ENCODE peak calls at places on chromosome 17, in five cellular contexts. N, C, H, B and L are unnamed samples.

GRCh38 chr17:16975744-16976625 is 4.1 kb upstream of the TNFRSF13B start:
- DNase-seq in N (no peak), C (no peak), H (no peak), B (no peak), L (no peak)

GRCh38 chr17:66459811-66460270 is 157.4 kb downstream of the PRKCA start:
- DNase-seq in N (no peak), C (no peak), H (peak; percentile 94), B (no peak), L (peak; percentile 90)

GRCh38 chr17:63984651-63985386 is 12.1 kb upstream of the SCN4A start:
- DNase-seq in N (no peak), C (no peak), H (peak; percentile 63), B (no peak), L (peak; percentile 91)

GRCh38 chr17:29172589-29172988 is 7.6 kb downstream of the MYO18A start:
- DNase-seq in N (no peak), C (no peak), H (no peak), B (no peak), L (no peak)

GRCh38 chr17:51165680-51166197 is 472 bp upstream of the NME2 start:
- DNase-seq in N (peak; percentile 12), C (peak; percentile 47), H (no peak), B (peak; percentile 4), L (peak; percentile 9)

GRCh38 chr17:75048396-75048933 is 1.4 kb downstream of the KCTD2 start:
- DNase-seq in N (no peak), C (no peak), H (no peak), B (no peak), L (peak; percentile 40)

GRCh38 chr17:13323990-13324389 is 277.7 kb downstream of the HS3ST3A1 start:
- DNase-seq in N (no peak), C (no peak), H (no peak), B (no peak), L (no peak)

GRCh38 chr17:73980517-73980916 is 223.0 kb upstream of the RPL38 start:
- DNase-seq in N (no peak), C (no peak), H (no peak), B (no peak), L (no peak)

GRCh38 chr17:27741971-27742370 is 58.4 kb downstream of the NOS2 start:
- DNase-seq in N (no peak), C (no peak), H (no peak), B (no peak), L (no peak)

GRCh38 chr17:28861393-28862203 is 6.8 kb downstream of the ERAL1 start:
- DNase-seq in N (no peak), C (peak; percentile 51), H (no peak), B (no peak), L (no peak)

GRCh38 chr17:12909511-12909910 is 108.3 kb downstream of the ELAC2 start:
- DNase-seq in N (no peak), C (no peak), H (no peak), B (no peak), L (no peak)

GRCh38 chr17:78819402-78819801 is 21.2 kb downstream of the USP36 start:
- DNase-seq in N (no peak), C (no peak), H (no peak), B (no peak), L (no peak)

GRCh38 chr17:64063766-64064224 is 43.4 kb upstream of the ICAM2 start:
- DNase-seq in N (peak; percentile 73), C (peak; percentile 80), H (no peak), B (peak; percentile 26), L (no peak)

GRCh38 chr17:76721463-76721862 is 4.9 kb downstream of the JMJD6 start:
- DNase-seq in N (no peak), C (no peak), H (no peak), B (no peak), L (no peak)

GRCh38 chr17:43314582-43314981 is 80.8 kb upstream of the RNU2-1 start:
- DNase-seq in N (no peak), C (no peak), H (no peak), B (no peak), L (no peak)

GRCh38 chr17:18961634-18962493 is 9.9 kb downstream of the SLC5A10 start:
- DNase-seq in N (no peak), C (no peak), H (no peak), B (no peak), L (no peak)

GRCh38 chr17:82152114-82152513 is 54.1 kb upstream of the FASN start:
- DNase-seq in N (no peak), C (peak; percentile 6), H (no peak), B (no peak), L (no peak)

GRCh38 chr17:77530591-77530990 is 389.8 kb downstream of the SEC14L1 start:
- DNase-seq in N (no peak), C (no peak), H (no peak), B (no peak), L (no peak)

GRCh38 chr17:11251561-11252107 is 10.6 kb downstream of the SHISA6 start:
- DNase-seq in N (no peak), C (no peak), H (no peak), B (no peak), L (no peak)

GRCh38 chr17:77445030-77445907 is 304.5 kb downstream of the SEC14L1 start:
- DNase-seq in N (no peak), C (no peak), H (no peak), B (peak; percentile 70), L (peak; percentile 85)

GRCh38 chr17:9115446-9116265 is 94.3 kb downstream of the NTN1 start:
- DNase-seq in N (no peak), C (peak; percentile 75), H (no peak), B (peak; percentile 49), L (no peak)

GRCh38 chr17:38403491-38403890 is 24.8 kb upstream of the ARHGAP23 start:
- DNase-seq in N (no peak), C (peak; percentile 70), H (no peak), B (no peak), L (peak; percentile 74)

GRCh38 chr17:1871743-1872142 is 41.9 kb downstream of the RPA1 start:
- DNase-seq in N (no peak), C (no peak), H (no peak), B (no peak), L (no peak)

GRCh38 chr17:71869833-71870545 is 250.8 kb upstream of the SOX9 start:
- DNase-seq in N (no peak), C (no peak), H (no peak), B (no peak), L (no peak)

GRCh38 chr17:27862848-27863247 is 30.3 kb downstream of the LYRM9 start:
- DNase-seq in N (no peak), C (no peak), H (no peak), B (no peak), L (no peak)

GRCh38 chr17:40342575-40343058 is 21.9 kb downstream of the GJD3 start:
- DNase-seq in N (no peak), C (no peak), H (no peak), B (no peak), L (no peak)

GRCh38 chr17:2033128-2033527 is 3.2 kb downstream of the DPH1 start:
- DNase-seq in N (no peak), C (no peak), H (no peak), B (no peak), L (no peak)

GRCh38 chr17:58085039-58085715 is 2.0 kb downstream of the DYNLL2 start:
- DNase-seq in N (no peak), C (no peak), H (no peak), B (no peak), L (peak; percentile 56)

GRCh38 chr17:64129765-64130558 is at the start of gene ERN1:
- DNase-seq in N (peak; percentile 86), C (peak; percentile 97), H (peak; percentile 79), B (peak; percentile 81), L (peak; percentile 93)

GRCh38 chr17:63881935-63882601 is at the start of gene GH2:
- DNase-seq in N (peak; percentile 41), C (peak; percentile 88), H (peak; percentile 40), B (peak; percentile 24), L (peak; percentile 31)

GRCh38 chr17:82375359-82376041 is 3.9 kb downstream of the UTS2R start:
- DNase-seq in N (no peak), C (no peak), H (no peak), B (no peak), L (no peak)